ENCODE peak calls at places on chromosomes 3 and 15, in four cellular contexts. J is ovary, F is H9, T is uterus. A is an unnamed sample.
A peak's percentile ranks its signal among the peaks of the same experiment; 100 is the strongest.

GRCh38 chr15:51814616-51815015 is 14.8 kb upstream of the TMOD3 start:
- DNase-seq in J (no peak), F (no peak), T (no peak), A (no peak)

GRCh38 chr3:170977911-170978310 is 48.6 kb downstream of the SLC2A2 start:
- DNase-seq in F (no peak), T (no peak), J (no peak), A (no peak)

GRCh38 chr3:10514407-10515069 is 9.2 kb upstream of the ATP2B2 start:
- DNase-seq in F (no peak), T (no peak), J (no peak), A (no peak)

GRCh38 chr3:153293222-153293621 is 131.2 kb downstream of the RAP2B start:
- DNase-seq in F (no peak), J (no peak), T (no peak), A (no peak)

GRCh38 chr3:131728898-131729297 is 226.1 kb upstream of the MRPL3 start:
- DNase-seq in T (no peak), J (no peak), F (no peak), A (no peak)

GRCh38 chr15:85480923-85481322 is 100.5 kb downstream of the AKAP13 start:
- DNase-seq in J (no peak), T (no peak), F (no peak), A (no peak)

GRCh38 chr15:62644874-62645755 is 397.4 kb upstream of the TPM1 start:
- DNase-seq in T (no peak), F (no peak), J (no peak), A (no peak)

GRCh38 chr15:68630836-68631235 is 52.0 kb downstream of the CORO2B start:
- DNase-seq in J (no peak), F (no peak), T (no peak), A (no peak)

GRCh38 chr15:88083828-88084760 is 172.4 kb downstream of the NTRK3 start:
- DNase-seq in J (no peak), T (no peak), F (no peak), A (no peak)

GRCh38 chr3:143119974-143120715 is 574 bp downstream of the CHST2 start:
- DNase-seq in T (no peak), J (no peak), F (peak; percentile 47), A (peak; percentile 28)

GRCh38 chr3:134611516-134611915 is 39.3 kb downstream of the KY start:
- DNase-seq in J (no peak), T (no peak), F (no peak), A (no peak)

GRCh38 chr3:62171789-62172188 is 201.6 kb downstream of the FEZF2 start:
- DNase-seq in J (no peak), T (no peak), F (no peak), A (no peak)

GRCh38 chr15:56367156-56367555 is 1.9 kb downstream of the TEX9 start:
- DNase-seq in J (no peak), T (no peak), F (no peak), A (no peak)

GRCh38 chr15:72464251-72464650 is 9.9 kb upstream of the ARIH1 start:
- DNase-seq in J (no peak), F (no peak), T (no peak), A (no peak)

GRCh38 chr15:28018291-28019044 is 80.6 kb downstream of the OCA2 start:
- DNase-seq in F (no peak), J (no peak), T (no peak), A (no peak)

GRCh38 chr3:87691109-87691508 is 367.7 kb downstream of the CGGBP1 start:
- DNase-seq in J (no peak), T (no peak), F (no peak), A (no peak)

DNA sequence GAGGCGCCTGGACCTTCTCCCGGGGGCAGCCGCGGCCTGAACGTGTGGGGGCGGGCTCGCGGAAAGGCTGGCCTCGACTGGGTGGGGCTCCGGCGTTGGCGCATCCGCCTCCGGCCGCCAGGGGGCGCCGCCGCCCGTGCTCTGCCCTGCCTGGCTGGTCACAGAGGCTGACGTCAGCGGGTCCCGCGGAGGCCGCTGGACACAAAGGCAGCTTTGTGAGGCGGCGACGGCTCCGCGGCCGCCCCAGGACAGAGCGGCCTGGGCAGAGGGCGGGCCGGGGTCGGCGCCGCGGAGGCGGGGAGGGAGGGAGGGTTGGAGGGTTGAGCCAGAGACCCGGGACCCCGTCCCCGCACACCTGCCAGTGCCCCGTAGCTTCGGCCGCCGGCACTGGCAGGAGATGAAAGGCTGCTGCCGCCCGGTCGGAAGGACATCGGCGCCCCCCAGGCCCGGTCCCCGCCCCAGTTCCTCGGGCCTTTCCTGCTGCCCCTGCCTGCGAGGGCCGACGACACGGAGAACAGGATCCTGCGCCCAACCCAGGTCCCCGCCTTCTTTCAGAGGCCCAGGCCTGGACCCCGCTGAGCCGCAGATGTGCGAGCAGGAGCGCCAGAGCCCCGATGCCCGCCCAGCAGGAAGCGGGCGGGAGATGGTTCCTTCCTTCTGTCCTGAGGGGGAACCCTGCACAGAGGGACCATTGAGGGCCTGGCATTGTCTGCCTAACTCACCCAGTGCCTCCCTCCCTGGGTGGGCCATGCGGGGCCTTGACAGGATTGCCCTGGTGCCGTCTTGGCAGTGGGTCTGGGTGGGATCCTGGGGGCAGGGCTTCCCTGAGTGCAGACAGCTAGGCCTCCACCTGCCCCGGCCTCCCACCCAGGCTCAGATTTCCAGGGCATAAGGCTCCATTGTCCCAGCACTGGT is 8.7 kb upstream of the SEMA3B start:
- DNase-seq in F (peak; percentile 95), J (peak; percentile 93), T (peak; percentile 95), A (peak; percentile 95)
- H3K4me1 ChIP-seq in F (peaks cover 3% of the 10 kb centered on the region), J (peaks cover 22% of the 10 kb centered on the region), T (peaks cover 4% of the 10 kb centered on the region), A (peaks cover 81% of the 10 kb centered on the region)

DNA sequence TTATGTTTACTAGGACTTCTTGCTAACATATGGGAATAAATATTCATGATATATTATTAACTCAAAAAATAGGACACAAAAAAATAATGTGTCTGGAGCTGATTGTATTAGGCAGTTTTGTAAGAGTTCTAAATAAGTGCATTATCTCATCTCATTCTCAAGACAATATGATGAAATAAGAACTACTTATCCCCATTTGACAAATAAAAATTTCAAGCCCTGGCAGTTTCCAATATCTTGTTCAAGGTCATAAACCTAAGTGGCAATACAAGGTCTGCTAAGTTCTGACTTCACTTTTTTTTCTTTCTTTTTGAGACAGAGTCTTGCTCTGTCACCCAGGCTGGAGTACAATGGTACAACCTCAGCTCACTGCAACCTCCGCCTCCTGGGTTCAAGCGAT is 18.3 kb downstream of the RPN1 start:
- DNase-seq in F (no peak), J (no peak), T (no peak), A (no peak)
- H3K27ac ChIP-seq in F (no peak overlapping the region), J (no peak overlapping the region), T (no peak overlapping the region), A (peak overlapping the region; percentile 69)

GRCh38 chr3:127732303-127732702 is 59.6 kb downstream of the ABTB1 start:
- DNase-seq in T (no peak), J (no peak), F (peak; percentile 73), A (no peak)
- H3K4me1 ChIP-seq in T (no peaks in the 10 kb centered on the region), J (peaks cover 9% of the 10 kb centered on the region), F (peaks cover 5% of the 10 kb centered on the region), A (peaks cover 90% of the 10 kb centered on the region)

DNA sequence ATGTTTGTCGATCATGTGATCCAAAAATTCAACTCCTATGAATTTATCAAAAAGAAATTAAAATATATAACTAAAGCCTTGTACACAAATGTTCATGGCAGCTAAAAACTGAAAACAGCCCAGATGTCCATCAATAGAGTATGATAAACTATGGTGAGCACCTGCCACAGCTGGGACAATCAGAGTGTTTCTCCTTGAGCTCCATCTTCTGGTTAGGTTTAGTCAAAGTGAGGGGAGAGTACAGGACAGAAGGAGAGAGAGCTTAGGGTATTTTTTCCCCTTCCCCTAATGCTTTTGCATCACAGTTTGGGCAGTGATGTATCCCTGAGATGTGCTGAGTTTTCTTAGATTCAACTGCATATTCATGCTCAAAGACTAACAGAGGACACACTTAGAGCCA is 65.5 kb downstream of the FSIP1 start:
- DNase-seq in T (no peak), F (no peak), J (no peak), A (no peak)
- H3K27ac ChIP-seq in T (no peak overlapping the region), F (no peak overlapping the region), J (no peak overlapping the region), A (no peak overlapping the region)

GRCh38 chr15:31352911-31353811 is 26.5 kb downstream of the KLF13 start:
- DNase-seq in J (peak; percentile 52), F (no peak), T (peak; percentile 49), A (peak; percentile 77)
- H3K4me1 ChIP-seq in J (peaks cover 17% of the 10 kb centered on the region), F (no peaks in the 10 kb centered on the region), T (peaks cover 9% of the 10 kb centered on the region), A (peaks cover 100% of the 10 kb centered on the region)

DNA sequence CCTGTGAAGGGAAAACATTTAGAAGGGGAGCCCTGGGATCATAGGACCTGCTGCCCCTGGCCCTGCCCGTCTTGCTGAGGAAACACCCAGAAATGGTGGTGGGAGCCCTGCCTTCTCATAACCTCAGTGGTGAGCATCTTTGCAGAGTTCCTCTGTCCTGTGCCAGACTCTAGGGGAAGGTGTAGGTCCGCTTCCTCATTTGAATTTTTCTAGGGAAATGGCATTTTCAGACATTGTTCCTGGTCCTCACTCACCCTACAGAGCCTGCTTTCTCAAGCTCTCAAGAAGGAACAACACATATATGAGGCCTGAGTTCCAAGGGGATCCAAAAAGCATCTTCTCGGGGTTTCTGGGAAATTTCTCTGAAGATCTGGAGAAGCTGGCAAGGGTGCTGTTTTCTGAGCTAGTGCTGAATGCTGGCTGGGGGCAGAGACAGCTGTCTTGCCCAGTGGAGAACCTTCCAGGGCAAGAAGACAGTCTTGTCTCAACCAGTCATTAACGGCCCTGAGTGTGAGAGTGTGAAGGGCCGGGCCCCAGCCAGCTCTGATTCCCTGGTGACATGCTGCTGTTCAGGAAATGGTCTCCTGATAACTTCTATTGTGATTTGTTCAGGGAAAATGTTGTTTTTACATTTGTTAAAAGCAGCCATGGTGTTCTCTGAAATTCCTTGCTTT is 283.1 kb upstream of the LRRFIP2 start:
- DNase-seq in T (no peak), J (no peak), F (no peak), A (peak; percentile 42)
- H3K27ac ChIP-seq in T (peak overlapping the region; percentile 37), J (no peak overlapping the region), F (no peak overlapping the region), A (peak overlapping the region; percentile 96)

DNA sequence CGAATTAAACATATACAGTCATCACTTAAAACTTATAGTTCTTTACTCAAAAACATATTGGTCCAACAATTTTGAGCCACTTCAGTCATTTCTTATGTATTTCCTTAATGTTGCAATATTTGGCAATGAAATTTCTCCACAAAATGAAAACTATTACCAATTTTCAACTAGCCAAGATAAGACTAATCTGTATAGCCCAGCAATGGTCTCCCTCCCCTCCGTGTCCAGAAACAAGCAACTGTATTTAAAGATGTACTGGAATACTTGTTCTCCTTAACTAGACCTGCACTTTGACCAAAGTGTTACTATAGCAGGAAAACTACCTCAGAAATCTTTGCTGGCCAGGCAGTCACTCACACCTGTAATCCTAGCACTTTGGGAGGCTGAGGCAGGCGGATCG is 9.2 kb downstream of the ARF4 start:
- DNase-seq in T (no peak), J (no peak), F (no peak), A (no peak)
- H3K4me1 ChIP-seq in T (no peaks in the 10 kb centered on the region), J (no peaks in the 10 kb centered on the region), F (no peaks in the 10 kb centered on the region), A (peaks cover 71% of the 10 kb centered on the region)

GRCh38 chr15:47618216-47618615 is 99.1 kb upstream of the SEMA6D start:
- DNase-seq in F (no peak), T (no peak), J (no peak), A (no peak)

GRCh38 chr15:47624503-47624902 is 92.8 kb upstream of the SEMA6D start:
- DNase-seq in F (no peak), T (no peak), J (no peak), A (no peak)

GRCh38 chr15:47616876-47617275 is 100.4 kb upstream of the SEMA6D start:
- DNase-seq in F (no peak), J (no peak), T (no peak), A (no peak)

GRCh38 chr15:47620960-47621681 is 96.2 kb upstream of the SEMA6D start:
- DNase-seq in J (no peak), F (no peak), T (no peak), A (no peak)

DNA sequence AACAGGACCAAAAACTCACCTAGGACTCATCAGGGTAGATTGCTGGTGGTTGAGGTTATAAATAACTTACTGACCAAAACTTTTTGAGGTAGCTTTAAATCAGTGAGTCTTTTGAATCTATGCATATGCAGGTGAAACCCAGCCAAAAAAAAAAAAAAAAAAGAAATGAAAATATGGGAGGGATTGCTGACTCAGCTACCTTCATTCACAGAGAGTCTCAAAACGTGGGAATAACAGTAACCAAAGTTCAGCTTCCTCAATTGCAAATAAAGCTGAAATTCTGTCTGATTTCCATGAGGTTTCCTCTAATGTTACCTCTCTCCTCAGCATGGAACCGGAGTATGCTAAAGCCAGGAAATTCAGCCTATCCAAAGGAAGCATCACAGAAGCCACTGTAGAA is 95.2 kb upstream of the SEMA6D start:
- DNase-seq in J (no peak), F (no peak), T (no peak), A (no peak)
- H3K27ac ChIP-seq in J (no peak overlapping the region), F (no peak overlapping the region), T (no peak overlapping the region), A (no peak overlapping the region)

A was measured in left ventricle myocardium inferior.